ENCODE peak calls at places on chromosome 1, in ten cellular contexts. N is left ventricle myocardium inferior; C is mammary epithelial cell; H is K562; Z is NCI-H345; D is fibroblast of the aortic adventitia; L is HFFc6; I is T follicular helper cell; F is skeletal muscle cell; R is CD8-positive, alpha-beta memory T cell. B is an unnamed sample.
A peak's percentile ranks its signal among the peaks of the same experiment; 100 is the strongest.

GRCh38 chr1:99680258-99680657 is 34.3 kb downstream of the PALMD start:
- DNase-seq in H (no peak), C (peak; percentile 54), Z (no peak), F (no peak), N (no peak), D (peak; percentile 67), L (no peak), I (no peak), R (no peak), B (no peak)

GRCh38 chr1:206709772-206710456 is 25.2 kb downstream of the MAPKAPK2 start:
- DNase-seq in F (peak; percentile 47), H (peak; percentile 51), C (peak; percentile 79), I (no peak), L (peak; percentile 55), R (no peak), D (peak; percentile 23), N (no peak), Z (no peak), B (no peak)

GRCh38 chr1:24969616-24970398 is 39.7 kb upstream of the RUNX3 start:
- DNase-seq in I (no peak), D (no peak), R (no peak), Z (no peak), H (no peak), L (no peak), C (no peak), N (no peak), F (no peak), B (no peak)

GRCh38 chr1:176364231-176364905 is 98.6 kb upstream of the PAPPA2 start:
- DNase-seq in L (no peak), I (no peak), C (no peak), F (no peak), H (no peak), N (no peak), D (no peak), R (no peak), Z (no peak), B (no peak)

GRCh38 chr1:150551049-150551783 is 2.0 kb downstream of the ADAMTSL4 start:
- DNase-seq in D (no peak), R (no peak), I (no peak), F (no peak), L (no peak), H (no peak), C (no peak), Z (no peak), N (no peak), B (no peak)

GRCh38 chr1:35269190-35269988 is 880 bp downstream of the ZMYM4 start:
- DNase-seq in H (no peak), C (no peak), N (no peak), D (peak; percentile 27), L (no peak), I (no peak), R (no peak), F (no peak), Z (no peak), B (no peak)

GRCh38 chr1:158049867-158050266 is 56.4 kb downstream of the KIRREL1 start:
- DNase-seq in N (no peak), L (no peak), F (no peak), C (no peak), R (no peak), Z (no peak), H (no peak), I (no peak), D (peak; percentile 83), B (no peak)

GRCh38 chr1:187264995-187265602 is 436.4 kb downstream of the PLA2G4A start:
- DNase-seq in N (no peak), I (no peak), L (peak; percentile 15), C (peak; percentile 46), F (peak; percentile 27), H (no peak), R (no peak), D (peak; percentile 29), Z (peak; percentile 76), B (no peak)

GRCh38 chr1:115666206-115666605 is 24.4 kb downstream of the VANGL1 start:
- DNase-seq in R (no peak), F (no peak), I (no peak), L (no peak), C (no peak), N (no peak), D (no peak), H (no peak), Z (no peak), B (no peak)

GRCh38 chr1:7669559-7670208 is 101.4 kb upstream of the VAMP3 start:
- DNase-seq in F (no peak), D (peak; percentile 25), N (no peak), C (peak; percentile 26), H (peak; percentile 91), Z (peak; percentile 73), I (peak; percentile 37), L (peak; percentile 11), R (peak; percentile 29), B (peak; percentile 47)

GRCh38 chr1:56120021-56120420 is 459.3 kb downstream of the PLPP3 start:
- DNase-seq in C (no peak), N (no peak), D (no peak), I (no peak), R (no peak), Z (no peak), L (no peak), F (peak; percentile 78), H (no peak), B (no peak)

GRCh38 chr1:156126043-156126700 is 11.7 kb downstream of the LMNA start:
- DNase-seq in I (no peak), R (peak; percentile 66), D (peak; percentile 97), L (peak; percentile 98), N (peak; percentile 93), C (peak; percentile 97), F (peak; percentile 92), H (peak; percentile 64), Z (peak; percentile 44), B (peak; percentile 40)

GRCh38 chr1:44646276-44646675 is 28.0 kb downstream of the TMEM53 start:
- DNase-seq in H (no peak), C (no peak), N (no peak), D (peak; percentile 21), R (no peak), Z (no peak), I (no peak), F (no peak), L (no peak), B (no peak)

GRCh38 chr1:41805771-41806471 is 112.8 kb downstream of the HIVEP3 start:
- DNase-seq in Z (no peak), R (no peak), H (no peak), N (no peak), L (no peak), I (no peak), F (no peak), C (no peak), D (no peak), B (no peak)

GRCh38 chr1:17875171-17875881 is 120.2 kb downstream of the ACTL8 start:
- DNase-seq in R (no peak), I (no peak), L (peak; percentile 71), F (peak; percentile 43), H (no peak), C (peak; percentile 20), N (no peak), D (peak; percentile 59), Z (no peak), B (no peak)

GRCh38 chr1:160704250-160704649 is 7.4 kb downstream of the CD48 start:
- DNase-seq in L (no peak), D (no peak), C (no peak), H (no peak), I (no peak), R (no peak), F (no peak), N (peak; percentile 19), Z (no peak), B (no peak)

GRCh38 chr1:10541286-10541685 is 66.5 kb downstream of the PEX14 start:
- DNase-seq in N (no peak), D (no peak), C (no peak), F (no peak), Z (no peak), H (no peak), I (no peak), L (no peak), R (no peak), B (no peak)

GRCh38 chr1:226798427-226799411 is 59.6 kb upstream of the ITPKB start:
- DNase-seq in R (peak; percentile 40), F (no peak), C (no peak), I (peak; percentile 42), N (no peak), L (no peak), H (peak; percentile 40), D (no peak), Z (no peak), B (peak; percentile 63)

B was measured in T-cell.